ENCODE peak calls at places on chromosomes 4 and X, in six cellular contexts. One of them, this sample, is unnamed.

GRCh38 chr4:101232074-101232776 is 115.1 kb downstream of the PPP3CA start:
- DNase-seq in right cardiac atrium: peak
- DNase-seq in fibroblast of villous mesenchyme: peak
- DNase-seq in CD4-positive, alpha-beta T cell: no peak
- DNase-seq in stimulated activated CD4-positive, alpha-beta T cell treated with anti-CD3 and anti-CD28 coated beads, Interleukin-4, amount 100 ng/mL, for 24 hours: peak
- DNase-seq in RCC 7860: peak
- DNase-seq in this sample: no peak

GRCh38 chrX:12984629-12985303 is 9.9 kb downstream of the TMSB4X start:
- DNase-seq in right cardiac atrium: no peak
- DNase-seq in fibroblast of villous mesenchyme: peak
- DNase-seq in CD4-positive, alpha-beta T cell: no peak
- DNase-seq in stimulated activated CD4-positive, alpha-beta T cell treated with anti-CD3 and anti-CD28 coated beads, Interleukin-4, amount 100 ng/mL, for 24 hours: peak
- DNase-seq in RCC 7860: peak
- DNase-seq in this sample: no peak

GRCh38 chrX:153639177-153640044 is 7.6 kb upstream of the DUSP9 start:
- DNase-seq in right cardiac atrium: no peak
- DNase-seq in fibroblast of villous mesenchyme: no peak
- DNase-seq in CD4-positive, alpha-beta T cell: no peak
- DNase-seq in stimulated activated CD4-positive, alpha-beta T cell treated with anti-CD3 and anti-CD28 coated beads, Interleukin-4, amount 100 ng/mL, for 24 hours: no peak
- DNase-seq in RCC 7860: no peak
- DNase-seq in this sample: no peak

GRCh38 chrX:20693071-20693470 is 426.4 kb upstream of the RPS6KA3 start:
- DNase-seq in right cardiac atrium: no peak
- DNase-seq in fibroblast of villous mesenchyme: peak
- DNase-seq in CD4-positive, alpha-beta T cell: no peak
- DNase-seq in stimulated activated CD4-positive, alpha-beta T cell treated with anti-CD3 and anti-CD28 coated beads, Interleukin-4, amount 100 ng/mL, for 24 hours: no peak
- DNase-seq in RCC 7860: peak
- DNase-seq in this sample: no peak

GRCh38 chr4:152150214-152150613 is 385.7 kb downstream of the FBXW7 start:
- DNase-seq in right cardiac atrium: no peak
- DNase-seq in fibroblast of villous mesenchyme: no peak
- DNase-seq in CD4-positive, alpha-beta T cell: no peak
- DNase-seq in stimulated activated CD4-positive, alpha-beta T cell treated with anti-CD3 and anti-CD28 coated beads, Interleukin-4, amount 100 ng/mL, for 24 hours: no peak
- DNase-seq in RCC 7860: no peak
- DNase-seq in this sample: no peak

GRCh38 chr4:87090305-87090704 is 130.1 kb downstream of the KLHL8 start:
- DNase-seq in right cardiac atrium: no peak
- DNase-seq in fibroblast of villous mesenchyme: no peak
- DNase-seq in CD4-positive, alpha-beta T cell: no peak
- DNase-seq in stimulated activated CD4-positive, alpha-beta T cell treated with anti-CD3 and anti-CD28 coated beads, Interleukin-4, amount 100 ng/mL, for 24 hours: no peak
- DNase-seq in RCC 7860: no peak
- DNase-seq in this sample: no peak

GRCh38 chr4:84496356-84497219 is 2.5 kb downstream of the NKX6-1 start:
- DNase-seq in right cardiac atrium: no peak
- DNase-seq in fibroblast of villous mesenchyme: no peak
- DNase-seq in CD4-positive, alpha-beta T cell: no peak
- DNase-seq in stimulated activated CD4-positive, alpha-beta T cell treated with anti-CD3 and anti-CD28 coated beads, Interleukin-4, amount 100 ng/mL, for 24 hours: no peak
- DNase-seq in RCC 7860: no peak
- DNase-seq in this sample: no peak

GRCh38 chr4:38449506-38450174 is 214.4 kb upstream of the KLF3 start:
- DNase-seq in right cardiac atrium: no peak
- DNase-seq in fibroblast of villous mesenchyme: no peak
- DNase-seq in CD4-positive, alpha-beta T cell: no peak
- DNase-seq in stimulated activated CD4-positive, alpha-beta T cell treated with anti-CD3 and anti-CD28 coated beads, Interleukin-4, amount 100 ng/mL, for 24 hours: no peak
- DNase-seq in RCC 7860: no peak
- DNase-seq in this sample: no peak

GRCh38 chrX:26918633-26919032 is 544.5 kb downstream of the PPP4R3C start:
- DNase-seq in right cardiac atrium: no peak
- DNase-seq in fibroblast of villous mesenchyme: no peak
- DNase-seq in CD4-positive, alpha-beta T cell: no peak
- DNase-seq in stimulated activated CD4-positive, alpha-beta T cell treated with anti-CD3 and anti-CD28 coated beads, Interleukin-4, amount 100 ng/mL, for 24 hours: no peak
- DNase-seq in RCC 7860: no peak
- DNase-seq in this sample: no peak

GRCh38 chrX:36414056-36414455 is 494.5 kb downstream of the CFAP47 start:
- DNase-seq in right cardiac atrium: no peak
- DNase-seq in fibroblast of villous mesenchyme: no peak
- DNase-seq in CD4-positive, alpha-beta T cell: no peak
- DNase-seq in stimulated activated CD4-positive, alpha-beta T cell treated with anti-CD3 and anti-CD28 coated beads, Interleukin-4, amount 100 ng/mL, for 24 hours: no peak
- DNase-seq in RCC 7860: peak
- DNase-seq in this sample: no peak

GRCh38 chr4:137524642-137525384 is 7.5 kb downstream of the PCDH18 start:
- DNase-seq in right cardiac atrium: no peak
- DNase-seq in fibroblast of villous mesenchyme: no peak
- DNase-seq in CD4-positive, alpha-beta T cell: no peak
- DNase-seq in stimulated activated CD4-positive, alpha-beta T cell treated with anti-CD3 and anti-CD28 coated beads, Interleukin-4, amount 100 ng/mL, for 24 hours: no peak
- DNase-seq in RCC 7860: no peak
- DNase-seq in this sample: no peak

GRCh38 chr4:39048291-39048690 is 13.7 kb upstream of the KLHL5 start:
- DNase-seq in right cardiac atrium: no peak
- DNase-seq in fibroblast of villous mesenchyme: peak
- DNase-seq in CD4-positive, alpha-beta T cell: no peak
- DNase-seq in stimulated activated CD4-positive, alpha-beta T cell treated with anti-CD3 and anti-CD28 coated beads, Interleukin-4, amount 100 ng/mL, for 24 hours: no peak
- DNase-seq in RCC 7860: no peak
- DNase-seq in this sample: no peak

GRCh38 chr4:51995647-51996046 is 24.5 kb downstream of the LRRC66 start:
- DNase-seq in right cardiac atrium: peak
- DNase-seq in fibroblast of villous mesenchyme: no peak
- DNase-seq in CD4-positive, alpha-beta T cell: no peak
- DNase-seq in stimulated activated CD4-positive, alpha-beta T cell treated with anti-CD3 and anti-CD28 coated beads, Interleukin-4, amount 100 ng/mL, for 24 hours: no peak
- DNase-seq in RCC 7860: no peak
- DNase-seq in this sample: no peak

GRCh38 chr4:52059372-52059771 is 8.3 kb downstream of the SPATA18 start:
- DNase-seq in right cardiac atrium: no peak
- DNase-seq in fibroblast of villous mesenchyme: peak
- DNase-seq in CD4-positive, alpha-beta T cell: no peak
- DNase-seq in stimulated activated CD4-positive, alpha-beta T cell treated with anti-CD3 and anti-CD28 coated beads, Interleukin-4, amount 100 ng/mL, for 24 hours: no peak
- DNase-seq in RCC 7860: no peak
- DNase-seq in this sample: no peak

GRCh38 chrX:111492085-111492484 is 19.4 kb upstream of the SERTM2 start:
- DNase-seq in right cardiac atrium: no peak
- DNase-seq in fibroblast of villous mesenchyme: peak
- DNase-seq in CD4-positive, alpha-beta T cell: no peak
- DNase-seq in stimulated activated CD4-positive, alpha-beta T cell treated with anti-CD3 and anti-CD28 coated beads, Interleukin-4, amount 100 ng/mL, for 24 hours: no peak
- DNase-seq in RCC 7860: no peak
- DNase-seq in this sample: no peak

GRCh38 chr4:41718907-41719306 is 29.6 kb downstream of the PHOX2B start:
- DNase-seq in right cardiac atrium: no peak
- DNase-seq in fibroblast of villous mesenchyme: peak
- DNase-seq in CD4-positive, alpha-beta T cell: no peak
- DNase-seq in stimulated activated CD4-positive, alpha-beta T cell treated with anti-CD3 and anti-CD28 coated beads, Interleukin-4, amount 100 ng/mL, for 24 hours: no peak
- DNase-seq in RCC 7860: no peak
- DNase-seq in this sample: no peak

GRCh38 chr4:8817081-8817812 is 54.4 kb downstream of the HMX1 start:
- DNase-seq in right cardiac atrium: no peak
- DNase-seq in fibroblast of villous mesenchyme: no peak
- DNase-seq in CD4-positive, alpha-beta T cell: no peak
- DNase-seq in stimulated activated CD4-positive, alpha-beta T cell treated with anti-CD3 and anti-CD28 coated beads, Interleukin-4, amount 100 ng/mL, for 24 hours: no peak
- DNase-seq in RCC 7860: no peak
- DNase-seq in this sample: no peak

GRCh38 chrX:141903400-141904155 is at the start of gene MAGEC1:
- DNase-seq in right cardiac atrium: no peak
- DNase-seq in fibroblast of villous mesenchyme: no peak
- DNase-seq in CD4-positive, alpha-beta T cell: no peak
- DNase-seq in stimulated activated CD4-positive, alpha-beta T cell treated with anti-CD3 and anti-CD28 coated beads, Interleukin-4, amount 100 ng/mL, for 24 hours: no peak
- DNase-seq in RCC 7860: no peak
- DNase-seq in this sample: no peak

GRCh38 chr4:40546506-40546905 is 83.2 kb downstream of the RBM47 start:
- DNase-seq in right cardiac atrium: no peak
- DNase-seq in fibroblast of villous mesenchyme: no peak
- DNase-seq in CD4-positive, alpha-beta T cell: no peak
- DNase-seq in stimulated activated CD4-positive, alpha-beta T cell treated with anti-CD3 and anti-CD28 coated beads, Interleukin-4, amount 100 ng/mL, for 24 hours: no peak
- DNase-seq in RCC 7860: no peak
- DNase-seq in this sample: no peak

GRCh38 chr4:1511441-1512041 is 105.3 kb upstream of the NKX1-1 start:
- DNase-seq in right cardiac atrium: peak
- DNase-seq in fibroblast of villous mesenchyme: peak
- DNase-seq in CD4-positive, alpha-beta T cell: peak
- DNase-seq in stimulated activated CD4-positive, alpha-beta T cell treated with anti-CD3 and anti-CD28 coated beads, Interleukin-4, amount 100 ng/mL, for 24 hours: peak
- DNase-seq in RCC 7860: no peak
- DNase-seq in this sample: no peak

GRCh38 chr4:8506006-8506372 is 65.4 kb downstream of the TRMT44 start:
- DNase-seq in right cardiac atrium: no peak
- DNase-seq in fibroblast of villous mesenchyme: no peak
- DNase-seq in CD4-positive, alpha-beta T cell: no peak
- DNase-seq in stimulated activated CD4-positive, alpha-beta T cell treated with anti-CD3 and anti-CD28 coated beads, Interleukin-4, amount 100 ng/mL, for 24 hours: no peak
- DNase-seq in RCC 7860: no peak
- DNase-seq in this sample: no peak

GRCh38 chrX:117538441-117539418 is 577.9 kb downstream of the KLHL13 start:
- DNase-seq in right cardiac atrium: no peak
- DNase-seq in fibroblast of villous mesenchyme: no peak
- DNase-seq in CD4-positive, alpha-beta T cell: no peak
- DNase-seq in stimulated activated CD4-positive, alpha-beta T cell treated with anti-CD3 and anti-CD28 coated beads, Interleukin-4, amount 100 ng/mL, for 24 hours: no peak
- DNase-seq in RCC 7860: no peak
- DNase-seq in this sample: no peak

GRCh38 chr4:8320386-8320750 is 50.8 kb downstream of the HTRA3 start:
- DNase-seq in right cardiac atrium: no peak
- DNase-seq in fibroblast of villous mesenchyme: no peak
- DNase-seq in CD4-positive, alpha-beta T cell: no peak
- DNase-seq in stimulated activated CD4-positive, alpha-beta T cell treated with anti-CD3 and anti-CD28 coated beads, Interleukin-4, amount 100 ng/mL, for 24 hours: no peak
- DNase-seq in RCC 7860: no peak
- DNase-seq in this sample: no peak